ENCODE peak calls at places on chromosomes 6 and 20, in five cellular contexts. P, E, A, W and F are unnamed samples.

GRCh38 chr20:21981179-21981578 is 275.7 kb downstream of the PAX1 start:
- DNase-seq in P (no peak), E (no peak), A (peak), W (no peak), F (no peak)

GRCh38 chr6:158706369-158706982 is 56.6 kb downstream of the SYTL3 start:
- DNase-seq in P (peak), E (peak), W (peak), A (peak), F (peak)

GRCh38 chr20:34065260-34065659 is 46.8 kb downstream of the EIF2S2 start:
- DNase-seq in P (no peak), W (peak), A (peak), E (no peak), F (peak)

GRCh38 chr6:116616757-116617093 is 446 bp downstream of the RSPH4A start:
- DNase-seq in E (no peak), W (no peak), A (no peak), P (no peak), F (peak)

GRCh38 chr20:50146732-50147662 is 6.5 kb downstream of the PEDS1 start:
- DNase-seq in W (peak), P (no peak), E (no peak), A (peak), F (peak)

GRCh38 chr6:82750570-82750969 is 315.1 kb downstream of the UBE3D start:
- DNase-seq in P (no peak), W (peak), E (no peak), A (peak), F (peak)

GRCh38 chr6:134676307-134677281 is 273.3 kb downstream of the ALDH8A1 start:
- DNase-seq in E (no peak), W (peak), A (peak), P (no peak), F (peak)

GRCh38 chr20:53208110-53208908 is 236.2 kb downstream of the TSHZ2 start:
- DNase-seq in E (peak), A (no peak), W (no peak), P (no peak), F (no peak)

GRCh38 chr20:53958240-53958639 is 112.2 kb downstream of the BCAS1 start:
- DNase-seq in W (no peak), E (no peak), P (no peak), A (no peak), F (no peak)

GRCh38 chr6:109373333-109373732 is 8.9 kb downstream of the CD164 start:
- DNase-seq in P (no peak), A (no peak), E (no peak), W (no peak), F (no peak)